ENCODE peak calls at places on chromosomes 1 and 21, in seven cellular contexts. One of them, this sample, is unnamed.

GRCh38 chr1:109750241-109750882 is 9.5 kb upstream of the GSTM3 start:
- DNase-seq in type B pancreatic cell: peak; percentile 51
- DNase-seq in neural progenitor cell: no peak
- DNase-seq in fibroblast of pulmonary artery: no peak
- DNase-seq in amniotic stem cell: no peak
- DNase-seq in stimulated activated CD4-positive, alpha-beta T cell treated with anti-CD3 and anti-CD28 coated beads, Interleukin-15, amount 100 ng/mL, for 48 hours: no peak
- DNase-seq in NCI-H524: no peak
- DNase-seq in this sample: no peak

GRCh38 chr1:150164224-150164623 is 14.5 kb downstream of the PLEKHO1 start:
- DNase-seq in type B pancreatic cell: no peak
- DNase-seq in neural progenitor cell: no peak
- DNase-seq in fibroblast of pulmonary artery: no peak
- DNase-seq in amniotic stem cell: no peak
- DNase-seq in stimulated activated CD4-positive, alpha-beta T cell treated with anti-CD3 and anti-CD28 coated beads, Interleukin-15, amount 100 ng/mL, for 48 hours: no peak
- DNase-seq in NCI-H524: no peak
- DNase-seq in this sample: no peak

GRCh38 chr1:162565460-162565859 is 3.9 kb downstream of the UAP1 start:
- DNase-seq in type B pancreatic cell: no peak
- DNase-seq in neural progenitor cell: no peak
- DNase-seq in fibroblast of pulmonary artery: no peak
- DNase-seq in amniotic stem cell: no peak
- DNase-seq in stimulated activated CD4-positive, alpha-beta T cell treated with anti-CD3 and anti-CD28 coated beads, Interleukin-15, amount 100 ng/mL, for 48 hours: no peak
- DNase-seq in NCI-H524: no peak
- DNase-seq in this sample: no peak

GRCh38 chr21:46038871-46039397 is 57.4 kb downstream of the COL6A1 start:
- DNase-seq in type B pancreatic cell: peak; percentile 66
- DNase-seq in neural progenitor cell: no peak
- DNase-seq in fibroblast of pulmonary artery: peak; percentile 84
- DNase-seq in amniotic stem cell: peak; percentile 31
- DNase-seq in stimulated activated CD4-positive, alpha-beta T cell treated with anti-CD3 and anti-CD28 coated beads, Interleukin-15, amount 100 ng/mL, for 48 hours: no peak
- DNase-seq in NCI-H524: no peak
- DNase-seq in this sample: no peak

GRCh38 chr1:34113887-34114286 is 51.1 kb downstream of the CSMD2 start:
- DNase-seq in type B pancreatic cell: no peak
- DNase-seq in neural progenitor cell: peak; percentile 68
- DNase-seq in fibroblast of pulmonary artery: peak; percentile 1
- DNase-seq in amniotic stem cell: no peak
- DNase-seq in stimulated activated CD4-positive, alpha-beta T cell treated with anti-CD3 and anti-CD28 coated beads, Interleukin-15, amount 100 ng/mL, for 48 hours: no peak
- DNase-seq in NCI-H524: no peak
- DNase-seq in this sample: no peak

GRCh38 chr1:153533689-153534201 is 2.0 kb downstream of the S100A6 start:
- DNase-seq in type B pancreatic cell: no peak
- DNase-seq in neural progenitor cell: no peak
- DNase-seq in fibroblast of pulmonary artery: peak; percentile 81
- DNase-seq in amniotic stem cell: peak; percentile 51
- DNase-seq in stimulated activated CD4-positive, alpha-beta T cell treated with anti-CD3 and anti-CD28 coated beads, Interleukin-15, amount 100 ng/mL, for 48 hours: no peak
- DNase-seq in NCI-H524: no peak
- DNase-seq in this sample: no peak

GRCh38 chr1:213474054-213474453 is 423.0 kb downstream of the RPS6KC1 start:
- DNase-seq in type B pancreatic cell: no peak
- DNase-seq in neural progenitor cell: no peak
- DNase-seq in fibroblast of pulmonary artery: peak; percentile 0
- DNase-seq in amniotic stem cell: no peak
- DNase-seq in stimulated activated CD4-positive, alpha-beta T cell treated with anti-CD3 and anti-CD28 coated beads, Interleukin-15, amount 100 ng/mL, for 48 hours: no peak
- DNase-seq in NCI-H524: no peak
- DNase-seq in this sample: no peak

GRCh38 chr1:205954819-205955404 is 11.7 kb upstream of the SLC26A9 start:
- DNase-seq in type B pancreatic cell: no peak
- DNase-seq in neural progenitor cell: no peak
- DNase-seq in fibroblast of pulmonary artery: no peak
- DNase-seq in amniotic stem cell: no peak
- DNase-seq in stimulated activated CD4-positive, alpha-beta T cell treated with anti-CD3 and anti-CD28 coated beads, Interleukin-15, amount 100 ng/mL, for 48 hours: no peak
- DNase-seq in NCI-H524: no peak
- DNase-seq in this sample: no peak

GRCh38 chr1:197016751-197017150 is 39.4 kb downstream of the CFHR5 start:
- DNase-seq in type B pancreatic cell: no peak
- DNase-seq in neural progenitor cell: no peak
- DNase-seq in fibroblast of pulmonary artery: no peak
- DNase-seq in amniotic stem cell: no peak
- DNase-seq in stimulated activated CD4-positive, alpha-beta T cell treated with anti-CD3 and anti-CD28 coated beads, Interleukin-15, amount 100 ng/mL, for 48 hours: no peak
- DNase-seq in NCI-H524: no peak
- DNase-seq in this sample: no peak

GRCh38 chr1:93715529-93716126 is 34.0 kb upstream of the BCAR3 start:
- DNase-seq in type B pancreatic cell: no peak
- DNase-seq in neural progenitor cell: no peak
- DNase-seq in fibroblast of pulmonary artery: no peak
- DNase-seq in amniotic stem cell: no peak
- DNase-seq in stimulated activated CD4-positive, alpha-beta T cell treated with anti-CD3 and anti-CD28 coated beads, Interleukin-15, amount 100 ng/mL, for 48 hours: peak; percentile 45
- DNase-seq in NCI-H524: peak; percentile 89
- DNase-seq in this sample: no peak